ENCODE peak calls at places on chromosome 2, in ten cellular contexts. One of them, this sample, is unnamed.

GRCh38 chr2:65265090-65266045 is 37.7 kb downstream of the ACTR2 start:
- DNase-seq in HCT116: peak
- DNase-seq in HFFc6: peak
- DNase-seq in nucleus accumbens: no peak
- DNase-seq in COR-L47: peak
- DNase-seq in neural crest cell: no peak
- DNase-seq in fibroblast of gingiva: peak
- DNase-seq in memory B cell: peak
- DNase-seq in amygdala: no peak
- DNase-seq in endothelial cell: no peak
- DNase-seq in this sample: peak

GRCh38 chr2:236872971-236873370 is 212.7 kb upstream of the COPS8 start:
- DNase-seq in HCT116: no peak
- DNase-seq in HFFc6: no peak
- DNase-seq in nucleus accumbens: no peak
- DNase-seq in COR-L47: no peak
- DNase-seq in neural crest cell: no peak
- DNase-seq in fibroblast of gingiva: no peak
- DNase-seq in memory B cell: no peak
- DNase-seq in amygdala: no peak
- DNase-seq in endothelial cell: no peak
- DNase-seq in this sample: no peak

GRCh38 chr2:159200498-159200897 is 86.0 kb downstream of the WDSUB1 start:
- DNase-seq in HCT116: no peak
- DNase-seq in HFFc6: peak
- DNase-seq in nucleus accumbens: no peak
- DNase-seq in COR-L47: no peak
- DNase-seq in neural crest cell: no peak
- DNase-seq in fibroblast of gingiva: peak
- DNase-seq in memory B cell: no peak
- DNase-seq in amygdala: no peak
- DNase-seq in endothelial cell: no peak
- DNase-seq in this sample: no peak

GRCh38 chr2:953408-953807 is 2.8 kb downstream of the SNTG2 start:
- DNase-seq in HCT116: no peak
- DNase-seq in HFFc6: no peak
- DNase-seq in nucleus accumbens: no peak
- DNase-seq in COR-L47: no peak
- DNase-seq in neural crest cell: no peak
- DNase-seq in fibroblast of gingiva: no peak
- DNase-seq in memory B cell: no peak
- DNase-seq in amygdala: no peak
- DNase-seq in endothelial cell: no peak
- DNase-seq in this sample: no peak

GRCh38 chr2:128317186-128317897 is 1.3 kb downstream of the HS6ST1 start:
- DNase-seq in HCT116: no peak
- DNase-seq in HFFc6: no peak
- DNase-seq in nucleus accumbens: no peak
- DNase-seq in COR-L47: peak
- DNase-seq in neural crest cell: no peak
- DNase-seq in fibroblast of gingiva: no peak
- DNase-seq in memory B cell: peak
- DNase-seq in amygdala: no peak
- DNase-seq in endothelial cell: peak
- DNase-seq in this sample: peak

GRCh38 chr2:238747114-238747513 is 100.8 kb upstream of the TWIST2 start:
- DNase-seq in HCT116: no peak
- DNase-seq in HFFc6: no peak
- DNase-seq in nucleus accumbens: no peak
- DNase-seq in COR-L47: no peak
- DNase-seq in neural crest cell: no peak
- DNase-seq in fibroblast of gingiva: no peak
- DNase-seq in memory B cell: no peak
- DNase-seq in amygdala: no peak
- DNase-seq in endothelial cell: no peak
- DNase-seq in this sample: no peak

GRCh38 chr2:234495801-234496441 is 960 bp downstream of the ARL4C start:
- DNase-seq in HCT116: no peak
- DNase-seq in HFFc6: no peak
- DNase-seq in nucleus accumbens: no peak
- DNase-seq in COR-L47: no peak
- DNase-seq in neural crest cell: peak
- DNase-seq in fibroblast of gingiva: no peak
- DNase-seq in memory B cell: no peak
- DNase-seq in amygdala: no peak
- DNase-seq in endothelial cell: peak
- DNase-seq in this sample: no peak

GRCh38 chr2:62423235-62423634 is 82.8 kb downstream of the TMEM17 start:
- DNase-seq in HCT116: peak
- DNase-seq in HFFc6: peak
- DNase-seq in nucleus accumbens: no peak
- DNase-seq in COR-L47: no peak
- DNase-seq in neural crest cell: no peak
- DNase-seq in fibroblast of gingiva: no peak
- DNase-seq in memory B cell: no peak
- DNase-seq in amygdala: no peak
- DNase-seq in endothelial cell: no peak
- DNase-seq in this sample: no peak

GRCh38 chr2:6827516-6828298 is 38.0 kb downstream of the CMPK2 start:
- DNase-seq in HCT116: no peak
- DNase-seq in HFFc6: no peak
- DNase-seq in nucleus accumbens: no peak
- DNase-seq in COR-L47: peak
- DNase-seq in neural crest cell: no peak
- DNase-seq in fibroblast of gingiva: peak
- DNase-seq in memory B cell: no peak
- DNase-seq in amygdala: no peak
- DNase-seq in endothelial cell: no peak
- DNase-seq in this sample: no peak

GRCh38 chr2:118954297-118955060 is 12.5 kb downstream of the MARCO start:
- DNase-seq in HCT116: no peak
- DNase-seq in HFFc6: no peak
- DNase-seq in nucleus accumbens: no peak
- DNase-seq in COR-L47: no peak
- DNase-seq in neural crest cell: no peak
- DNase-seq in fibroblast of gingiva: no peak
- DNase-seq in memory B cell: no peak
- DNase-seq in amygdala: no peak
- DNase-seq in endothelial cell: no peak
- DNase-seq in this sample: no peak

GRCh38 chr2:45000341-45000901 is 8.8 kb downstream of the SIX2 start:
- DNase-seq in HCT116: no peak
- DNase-seq in HFFc6: no peak
- DNase-seq in nucleus accumbens: no peak
- DNase-seq in COR-L47: no peak
- DNase-seq in neural crest cell: no peak
- DNase-seq in fibroblast of gingiva: no peak
- DNase-seq in memory B cell: no peak
- DNase-seq in amygdala: no peak
- DNase-seq in endothelial cell: peak
- DNase-seq in this sample: no peak

GRCh38 chr2:21103274-21103891 is 20.4 kb upstream of the TDRD15 start:
- DNase-seq in HCT116: no peak
- DNase-seq in HFFc6: no peak
- DNase-seq in nucleus accumbens: no peak
- DNase-seq in COR-L47: peak
- DNase-seq in neural crest cell: no peak
- DNase-seq in fibroblast of gingiva: no peak
- DNase-seq in memory B cell: no peak
- DNase-seq in amygdala: no peak
- DNase-seq in endothelial cell: no peak
- DNase-seq in this sample: no peak

GRCh38 chr2:9552491-9553178 is 3.0 kb downstream of the ADAM17 start:
- DNase-seq in HCT116: no peak
- DNase-seq in HFFc6: peak
- DNase-seq in nucleus accumbens: no peak
- DNase-seq in COR-L47: no peak
- DNase-seq in neural crest cell: no peak
- DNase-seq in fibroblast of gingiva: peak
- DNase-seq in memory B cell: no peak
- DNase-seq in amygdala: no peak
- DNase-seq in endothelial cell: no peak
- DNase-seq in this sample: no peak

GRCh38 chr2:172249986-172250385 is 147.3 kb upstream of the DLX2 start:
- DNase-seq in HCT116: no peak
- DNase-seq in HFFc6: peak
- DNase-seq in nucleus accumbens: no peak
- DNase-seq in COR-L47: no peak
- DNase-seq in neural crest cell: no peak
- DNase-seq in fibroblast of gingiva: peak
- DNase-seq in memory B cell: no peak
- DNase-seq in amygdala: no peak
- DNase-seq in endothelial cell: no peak
- DNase-seq in this sample: no peak

GRCh38 chr2:239020541-239021041 is 172.7 kb downstream of the TWIST2 start:
- DNase-seq in HCT116: no peak
- DNase-seq in HFFc6: no peak
- DNase-seq in nucleus accumbens: no peak
- DNase-seq in COR-L47: no peak
- DNase-seq in neural crest cell: no peak
- DNase-seq in fibroblast of gingiva: no peak
- DNase-seq in memory B cell: no peak
- DNase-seq in amygdala: no peak
- DNase-seq in endothelial cell: no peak
- DNase-seq in this sample: no peak

GRCh38 chr2:238459081-238459629 is 32.4 kb downstream of the ASB1 start:
- DNase-seq in HCT116: no peak
- DNase-seq in HFFc6: no peak
- DNase-seq in nucleus accumbens: peak
- DNase-seq in COR-L47: no peak
- DNase-seq in neural crest cell: no peak
- DNase-seq in fibroblast of gingiva: peak
- DNase-seq in memory B cell: no peak
- DNase-seq in amygdala: peak
- DNase-seq in endothelial cell: no peak
- DNase-seq in this sample: no peak

GRCh38 chr2:112957511-112957910 is 20.3 kb upstream of the IL36G start:
- DNase-seq in HCT116: no peak
- DNase-seq in HFFc6: no peak
- DNase-seq in nucleus accumbens: no peak
- DNase-seq in COR-L47: no peak
- DNase-seq in neural crest cell: no peak
- DNase-seq in fibroblast of gingiva: no peak
- DNase-seq in memory B cell: no peak
- DNase-seq in amygdala: no peak
- DNase-seq in endothelial cell: no peak
- DNase-seq in this sample: no peak

GRCh38 chr2:119494163-119494790 is 30.0 kb downstream of the SCTR start:
- DNase-seq in HCT116: no peak
- DNase-seq in HFFc6: no peak
- DNase-seq in nucleus accumbens: no peak
- DNase-seq in COR-L47: no peak
- DNase-seq in neural crest cell: no peak
- DNase-seq in fibroblast of gingiva: no peak
- DNase-seq in memory B cell: no peak
- DNase-seq in amygdala: no peak
- DNase-seq in endothelial cell: no peak
- DNase-seq in this sample: no peak